ENCODE peak calls at places on chromosomes 2 and 18, in eight cellular contexts. R, A, U, Y, C, W, H and G are unnamed samples.

GRCh38 chr2:3099860-3100234 is 277.8 kb downstream of the EIPR1 start:
- DNase-seq in W (no peak), A (no peak), U (no peak), R (no peak), C (no peak), Y (no peak), H (no peak), G (no peak)

GRCh38 chr2:114219501-114219900 is 222.9 kb upstream of the DPP10 start:
- DNase-seq in C (no peak), R (no peak), H (no peak), A (no peak), W (no peak), U (no peak), Y (no peak), G (no peak)

GRCh38 chr2:62284471-62284870 is 88.6 kb downstream of the B3GNT2 start:
- DNase-seq in A (no peak), C (no peak), Y (no peak), W (no peak), U (no peak), R (no peak), H (no peak), G (no peak)

GRCh38 chr2:236353594-236353942 is 89.4 kb upstream of the ASB18 start:
- DNase-seq in R (no peak), H (no peak), A (no peak), Y (no peak), C (no peak), W (no peak), U (no peak), G (no peak)

GRCh38 chr2:55063226-55063625 is 13.0 kb upstream of the RTN4 start:
- DNase-seq in R (no peak), A (no peak), Y (no peak), W (peak), C (no peak), H (no peak), U (no peak), G (no peak)

GRCh38 chr2:70143314-70144150 is 47.3 kb downstream of the C2orf42 start:
- DNase-seq in W (peak), H (peak), Y (no peak), R (peak), A (no peak), C (peak), U (peak), G (peak)

GRCh38 chr2:242022550-242023290 is 153.2 kb downstream of the RTP5 start:
- DNase-seq in C (no peak), R (no peak), H (no peak), W (no peak), Y (no peak), U (no peak), A (peak), G (no peak)

GRCh38 chr18:38651736-38652135 is 1086.1 kb upstream of the CELF4 start:
- DNase-seq in Y (no peak), R (no peak), C (no peak), W (no peak), H (no peak), U (no peak), A (no peak), G (no peak)

GRCh38 chr18:363327-364115 is 95.7 kb upstream of the THOC1 start:
- DNase-seq in H (peak), R (no peak), W (no peak), A (no peak), U (no peak), Y (no peak), C (no peak), G (no peak)

GRCh38 chr2:230666885-230667712 is 45.5 kb upstream of the CAB39 start:
- DNase-seq in C (peak), H (peak), Y (no peak), U (no peak), A (no peak), R (no peak), W (no peak), G (no peak)

GRCh38 chr2:238252766-238253630 is 13.2 kb upstream of the HES6 start:
- DNase-seq in H (no peak), Y (no peak), U (no peak), R (no peak), A (no peak), C (no peak), W (no peak), G (no peak)

GRCh38 chr2:55936351-55936750 is 12.8 kb upstream of the EFEMP1 start:
- DNase-seq in C (no peak), R (no peak), U (no peak), A (no peak), W (no peak), H (peak), Y (no peak), G (no peak)

GRCh38 chr18:69495841-69496533 is 95.3 kb downstream of the DOK6 start:
- DNase-seq in C (no peak), R (no peak), U (no peak), A (no peak), Y (no peak), W (no peak), H (no peak), G (no peak)

GRCh38 chr18:41126541-41127235 is 828.3 kb upstream of the PIK3C3 start:
- DNase-seq in W (no peak), U (no peak), C (no peak), H (peak), R (no peak), A (no peak), Y (no peak), G (no peak)

GRCh38 chr2:119659601-119660342 is 19.2 kb upstream of the TMEM177 start:
- DNase-seq in H (peak), W (peak), Y (no peak), R (peak), A (no peak), U (no peak), C (peak), G (no peak)

GRCh38 chr2:226791056-226791486 is 8.5 kb downstream of the IRS1 start:
- DNase-seq in C (peak), R (no peak), W (peak), U (no peak), Y (no peak), H (no peak), A (no peak), G (no peak)

GRCh38 chr2:176419591-176420071 is 150.4 kb downstream of the MTX2 start:
- DNase-seq in C (no peak), Y (no peak), U (no peak), W (no peak), A (no peak), R (no peak), H (peak), G (no peak)

GRCh38 chr2:238163494-238164198 is 4.9 kb downstream of the ERFE start:
- DNase-seq in Y (no peak), R (no peak), U (no peak), W (no peak), H (no peak), C (no peak), A (no peak), G (peak)

GRCh38 chr2:178008636-178009289 is 63.8 kb downstream of the PDE11A start:
- DNase-seq in Y (no peak), H (no peak), W (no peak), U (no peak), A (no peak), R (no peak), C (no peak), G (peak)

GRCh38 chr2:241675885-241676284 is 10.7 kb downstream of the DTYMK start:
- DNase-seq in W (no peak), U (no peak), A (no peak), C (no peak), H (no peak), Y (no peak), R (no peak), G (peak)

GRCh38 chr2:151027147-151027546 is 234.5 kb downstream of the RBM43 start:
- DNase-seq in H (no peak), R (no peak), U (no peak), W (no peak), C (no peak), A (no peak), Y (no peak), G (no peak)

GRCh38 chr2:113233593-113234550 is 44.8 kb downstream of the PAX8 start:
- DNase-seq in H (no peak), R (no peak), W (no peak), C (no peak), Y (no peak), A (no peak), U (no peak), G (peak)

GRCh38 chr2:217937446-217937845 is 65.3 kb downstream of the TNS1 start:
- DNase-seq in C (no peak), R (no peak), U (no peak), W (no peak), A (no peak), Y (no peak), H (no peak), G (peak)

GRCh38 chr2:12923907-12924610 is 207.3 kb downstream of the TRIB2 start:
- DNase-seq in Y (no peak), U (no peak), C (no peak), W (no peak), H (peak), A (no peak), R (no peak), G (no peak)

GRCh38 chr18:37545461-37545860 is 20.1 kb downstream of the CELF4 start:
- DNase-seq in W (no peak), U (no peak), Y (no peak), A (no peak), H (no peak), C (no peak), R (no peak), G (no peak)

GRCh38 chr2:181185428-181185827 is 205.0 kb downstream of the UBE2E3 start:
- DNase-seq in U (no peak), A (no peak), H (no peak), Y (no peak), C (no peak), R (no peak), W (no peak), G (no peak)

GRCh38 chr2:220593526-220593925 is 966.1 kb downstream of the SLC4A3 start:
- DNase-seq in Y (no peak), C (no peak), W (no peak), A (no peak), H (no peak), U (no peak), R (no peak), G (no peak)
- H3K27ac ChIP-seq in Y (no peak), C (no peak), W (no peak), A (no peak), H (no peak), U (no peak), R (no peak), G (no peak)

GRCh38 chr2:157593411-157593810 is 35.3 kb downstream of the ACVR1C start:
- DNase-seq in U (no peak), C (no peak), H (no peak), A (no peak), Y (no peak), W (no peak), R (no peak), G (no peak)
- H3K27ac ChIP-seq in U (no peak), C (no peak), H (no peak), A (no peak), Y (peak), W (no peak), R (no peak), G (no peak)

GRCh38 chr18:44856157-44856556 is 175.5 kb downstream of the SETBP1 start:
- DNase-seq in C (no peak), Y (no peak), R (no peak), A (no peak), H (no peak), W (no peak), U (no peak), G (no peak)

GRCh38 chr18:44852216-44852615 is 171.5 kb downstream of the SETBP1 start:
- DNase-seq in W (no peak), Y (no peak), H (no peak), R (no peak), U (no peak), C (no peak), A (no peak), G (no peak)

GRCh38 chr18:44852818-44853217 is 172.1 kb downstream of the SETBP1 start:
- DNase-seq in W (no peak), H (no peak), A (no peak), R (no peak), Y (no peak), C (no peak), U (no peak), G (peak)

GRCh38 chr18:44857744-44858143 is 177.1 kb downstream of the SETBP1 start:
- DNase-seq in H (no peak), W (no peak), U (no peak), C (no peak), A (no peak), Y (no peak), R (no peak), G (no peak)

GRCh38 chr18:44855681-44856080 is 175.0 kb downstream of the SETBP1 start:
- DNase-seq in W (no peak), A (no peak), Y (no peak), C (no peak), R (no peak), U (no peak), H (no peak), G (no peak)
- H3K27ac ChIP-seq in W (no peak), A (no peak), Y (no peak), C (no peak), R (no peak), U (no peak), H (no peak), G (no peak)

GRCh38 chr2:16622399-16622968 is 43.1 kb downstream of the CYRIA start:
- DNase-seq in Y (no peak), C (no peak), H (no peak), U (no peak), W (no peak), R (no peak), A (no peak), G (no peak)
- H3K27ac ChIP-seq in Y (peak), C (no peak), H (no peak), U (no peak), W (no peak), R (no peak), A (peak), G (no peak)

GRCh38 chr18:51666717-51667320 is 469.3 kb upstream of the MEX3C start:
- DNase-seq in U (no peak), C (no peak), R (no peak), W (no peak), A (no peak), Y (peak), H (peak), G (peak)

GRCh38 chr18:51664236-51664635 is 466.8 kb upstream of the MEX3C start:
- DNase-seq in C (no peak), A (no peak), W (no peak), U (no peak), H (no peak), R (no peak), Y (no peak), G (no peak)

GRCh38 chr18:51668101-51668500 is 470.6 kb upstream of the MEX3C start:
- DNase-seq in H (peak), U (no peak), A (no peak), C (peak), R (no peak), Y (no peak), W (no peak), G (peak)

GRCh38 chr18:51668632-51669031 is 471.2 kb upstream of the MEX3C start:
- DNase-seq in H (no peak), R (no peak), Y (no peak), U (no peak), W (no peak), A (no peak), C (no peak), G (no peak)
- H3K27ac ChIP-seq in H (no peak), R (no peak), Y (no peak), U (no peak), W (no peak), A (no peak), C (no peak), G (no peak)